ENCODE peak calls at places on chromosomes 2 and 18, in five cellular contexts. H, B, K, D and S are unnamed samples.

GRCh38 chr2:174841931-174842330 is 77.7 kb upstream of the CHRNA1 start:
- DNase-seq in H (no peak), B (no peak), K (no peak), D (no peak), S (no peak)

GRCh38 chr2:229083606-229084349 is 187.3 kb downstream of the PID1 start:
- DNase-seq in D (no peak), K (no peak), B (no peak), H (no peak), S (no peak)

GRCh38 chr2:111032721-111033532 is 87.8 kb upstream of the BCL2L11 start:
- DNase-seq in K (peak; percentile 28), B (no peak), H (no peak), D (no peak), S (no peak)

GRCh38 chr2:30417253-30417652 is 29.8 kb upstream of the LCLAT1 start:
- DNase-seq in K (no peak), B (peak; percentile 79), H (no peak), D (no peak), S (no peak)

GRCh38 chr2:9170458-9171130 is 36.0 kb upstream of the ASAP2 start:
- DNase-seq in K (no peak), B (no peak), H (no peak), D (no peak), S (no peak)

GRCh38 chr2:201360256-201360655 is 3.1 kb upstream of the FLACC1 start:
- DNase-seq in H (no peak), B (no peak), K (no peak), D (no peak), S (no peak)

GRCh38 chr2:238928520-238929241 is 80.8 kb downstream of the TWIST2 start:
- DNase-seq in D (no peak), B (peak; percentile 65), H (no peak), K (no peak), S (no peak)

GRCh38 chr2:230668184-230668938 is 44.3 kb upstream of the CAB39 start:
- DNase-seq in H (peak; percentile 55), K (peak; percentile 90), D (peak; percentile 53), B (peak; percentile 74), S (no peak)

GRCh38 chr2:216555274-216555673 is 56.6 kb downstream of the RPL37A start:
- DNase-seq in K (no peak), B (peak; percentile 93), D (peak; percentile 77), H (peak; percentile 78), S (no peak)

GRCh38 chr2:234694244-234695013 is 197.5 kb upstream of the ARL4C start:
- DNase-seq in H (no peak), D (no peak), B (no peak), K (no peak), S (no peak)

GRCh38 chr2:13558368-13558767 is 841.6 kb downstream of the TRIB2 start:
- DNase-seq in B (no peak), D (no peak), K (peak; percentile 58), H (no peak), S (no peak)

GRCh38 chr2:2158915-2159314 is 172.2 kb downstream of the MYT1L start:
- DNase-seq in K (no peak), B (no peak), D (no peak), H (no peak), S (no peak)

GRCh38 chr2:42935692-42936631 is 143.6 kb upstream of the HAAO start:
- DNase-seq in H (no peak), B (peak; percentile 38), D (no peak), K (peak; percentile 23), S (no peak)

GRCh38 chr18:64202836-64203235 is 53.9 kb upstream of the LINC00305 start:
- DNase-seq in H (no peak), K (peak; percentile 18), B (no peak), D (no peak), S (no peak)

GRCh38 chr2:195563857-195564512 is 93.0 kb upstream of the SLC39A10 start:
- DNase-seq in B (no peak), D (no peak), H (no peak), K (peak; percentile 39), S (no peak)

GRCh38 chr2:232941400-232941799 is 71.3 kb downstream of the SNORC start:
- DNase-seq in B (no peak), K (no peak), D (no peak), H (no peak), S (no peak)

GRCh38 chr2:78263571-78263970 is 741.4 kb upstream of the LRRTM4 start:
- DNase-seq in H (no peak), K (no peak), B (no peak), D (no peak), S (no peak)

GRCh38 chr2:58035352-58035751 is 11.3 kb upstream of the VRK2 start:
- DNase-seq in B (no peak), H (no peak), K (peak; percentile 61), D (no peak), S (no peak)

GRCh38 chr18:76505611-76506010 is 10.6 kb upstream of the ZNF516 start:
- DNase-seq in K (no peak), D (no peak), H (no peak), B (no peak), S (no peak)

GRCh38 chr2:175017618-175018414 is 12.6 kb upstream of the CHN1 start:
- DNase-seq in H (no peak), K (no peak), D (no peak), B (no peak), S (no peak)

GRCh38 chr18:2948038-2948437 is 64.9 kb downstream of the LPIN2 start:
- DNase-seq in B (no peak), K (no peak), H (no peak), D (no peak), S (no peak)

GRCh38 chr18:80167331-80167730 is 58.3 kb downstream of the ADNP2 start:
- DNase-seq in B (no peak), D (no peak), H (peak; percentile 35), K (no peak), S (no peak)

GRCh38 chr2:218876562-218877219 is 4.0 kb upstream of the WNT10A start:
- DNase-seq in K (peak; percentile 78), B (no peak), H (no peak), D (peak; percentile 69), S (no peak)

GRCh38 chr2:152098033-152098797 is 629 bp downstream of the CACNB4 start:
- DNase-seq in H (peak; percentile 58), B (peak; percentile 71), K (peak; percentile 20), D (peak; percentile 33), S (no peak)

GRCh38 chr2:74039611-74040010 is 54.9 kb downstream of the TET3 start:
- DNase-seq in D (no peak), B (no peak), K (no peak), H (no peak), S (no peak)

GRCh38 chr2:207155516-207155915 is 10.2 kb downstream of the KLF7 start:
- DNase-seq in D (no peak), H (no peak), K (no peak), B (no peak), S (no peak)
- H3K4me3 ChIP-seq in D (no peak overlapping the region), H (no peak overlapping the region), K (no peak overlapping the region), B (no peak overlapping the region), S (no peak overlapping the region)

GRCh38 chr2:109611467-109612095 is 2.2 kb downstream of the SEPTIN10 start:
- DNase-seq in B (no peak), K (peak; percentile 44), D (no peak), H (no peak), S (no peak)
- TF ChIP-seq CTCF in B (peak; percentile 4), K (peak; percentile 7), D (no peak), H (no peak), S (no peak)

GRCh38 chr2:53949457-53949856 is 21.3 kb downstream of the PSME4 start:
- DNase-seq in D (no peak), K (peak; percentile 19), B (no peak), H (no peak), S (no peak)

GRCh38 chr2:53944542-53944941 is 26.3 kb downstream of the PSME4 start:
- DNase-seq in H (no peak), D (no peak), B (no peak), K (no peak), S (no peak)

GRCh38 chr2:53942280-53942679 is 28.5 kb downstream of the PSME4 start:
- DNase-seq in D (no peak), B (no peak), K (no peak), H (no peak), S (no peak)

GRCh38 chr2:53941749-53942148 is 29.0 kb downstream of the PSME4 start:
- DNase-seq in B (no peak), K (peak; percentile 20), D (no peak), H (no peak), S (no peak)

GRCh38 chr2:53945538-53945937 is 25.3 kb downstream of the PSME4 start:
- DNase-seq in H (no peak), D (no peak), K (no peak), B (no peak), S (no peak)
- H3K4me3 ChIP-seq in H (no peak overlapping the region), D (no peak overlapping the region), K (no peak overlapping the region), B (no peak overlapping the region), S (no peak overlapping the region)

GRCh38 chr2:19313553-19313952 is 44.9 kb downstream of the OSR1 start:
- DNase-seq in K (no peak), D (no peak), B (no peak), H (no peak), S (no peak)

DNA sequence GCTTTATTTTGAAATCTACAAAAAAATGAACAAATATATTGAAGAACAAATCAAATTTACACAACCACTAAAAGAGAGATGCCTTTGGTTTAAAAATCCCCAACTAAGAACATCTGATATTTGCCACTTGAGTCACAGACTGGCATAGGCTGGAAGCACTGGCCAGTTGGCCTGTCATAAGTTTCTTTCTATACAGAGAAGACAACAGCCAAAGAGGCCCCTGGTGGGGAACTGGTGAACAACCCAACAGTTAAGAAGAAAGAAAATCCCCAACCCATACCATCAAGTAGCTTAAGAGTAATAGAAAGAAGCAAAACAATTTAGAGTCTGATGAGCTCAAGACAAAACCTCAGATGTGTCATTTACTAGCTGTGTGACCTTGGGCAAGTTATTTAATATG is 45.5 kb downstream of the OSR1 start:
- DNase-seq in K (peak; percentile 19), D (no peak), H (no peak), B (no peak), S (peak; percentile 22)
- TF ChIP-seq CTCF in K (peak; percentile 28), D (no peak), H (peak; percentile 27), B (peak; percentile 34), S (peak; percentile 50)

DNA sequence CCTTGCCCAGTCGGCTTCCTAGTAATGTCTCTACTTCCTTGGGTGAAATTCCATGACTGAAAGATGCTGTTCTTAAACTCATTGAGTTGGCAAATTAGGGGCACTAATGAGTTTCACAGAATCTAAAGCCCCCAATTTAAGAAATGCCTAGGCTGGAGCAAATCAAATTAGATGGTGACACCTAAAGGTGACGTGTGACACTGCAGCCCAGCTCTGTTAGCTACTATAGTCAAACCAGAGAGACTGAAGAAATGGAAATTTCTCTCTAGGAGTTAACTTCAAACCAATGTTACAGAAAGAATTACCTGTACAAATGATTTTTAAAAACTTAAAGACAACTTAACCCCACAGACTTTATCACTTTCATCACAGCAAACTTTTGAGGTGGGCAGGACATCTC is 37.2 kb downstream of the LCT start:
- DNase-seq in B (no peak), H (no peak), D (no peak), K (no peak), S (no peak)
- H3K4me3 ChIP-seq in B (no peak overlapping the region), H (no peak overlapping the region), D (no peak overlapping the region), K (no peak overlapping the region), S (no peak overlapping the region)

GRCh38 chr2:105344704-105345345 is 7.5 kb downstream of the C2orf49 start:
- DNase-seq in B (no peak), H (no peak), K (peak; percentile 23), D (no peak), S (no peak)
- TF ChIP-seq CTCF in B (peak; percentile 11), H (peak; percentile 20), K (peak; percentile 6), D (peak; percentile 32), S (no peak)